ENCODE peak calls at places on chromosomes 6 and 20, in four cellular contexts. O, Q, L and A are unnamed samples.
A peak's percentile ranks its signal among the peaks of the same experiment; 100 is the strongest.

GRCh38 chr6:35140991-35141720 is at the start of gene TCP11:
- DNase-seq in O (peak; percentile 28), Q (no peak), L (no peak), A (no peak)

GRCh38 chr6:439681-440167 is 48.2 kb downstream of the IRF4 start:
- DNase-seq in O (no peak), Q (no peak), L (no peak), A (no peak)

GRCh38 chr6:136470044-136470443 is 80.2 kb downstream of the MAP7 start:
- DNase-seq in O (no peak), Q (no peak), L (no peak), A (no peak)

GRCh38 chr6:122651604-122652003 is 41.4 kb downstream of the PKIB start:
- DNase-seq in O (no peak), Q (no peak), L (no peak), A (no peak)

GRCh38 chr6:127131275-127131674 is 12.8 kb downstream of the RSPO3 start:
- DNase-seq in O (no peak), Q (no peak), L (no peak), A (no peak)

GRCh38 chr6:25456249-25456648 is 177.1 kb downstream of the CARMIL1 start:
- DNase-seq in O (no peak), Q (no peak), L (no peak), A (no peak)

GRCh38 chr6:136600818-136601217 is 50.6 kb upstream of the MAP7 start:
- DNase-seq in O (no peak), Q (no peak), L (no peak), A (no peak)

GRCh38 chr6:129701721-129702455 is 8.1 kb downstream of the ARHGAP18 start:
- DNase-seq in O (no peak), Q (no peak), L (no peak), A (no peak)

GRCh38 chr6:73144516-73144915 is 80.8 kb downstream of the KHDC1L start:
- DNase-seq in O (no peak), Q (no peak), L (no peak), A (no peak)

GRCh38 chr20:37897008-37897548 is 5.8 kb upstream of the VSTM2L start:
- DNase-seq in O (peak; percentile 23), Q (no peak), L (no peak), A (no peak)

GRCh38 chr6:40909811-40910210 is 129.2 kb downstream of the UNC5CL start:
- DNase-seq in O (no peak), Q (no peak), L (no peak), A (no peak)

GRCh38 chr6:48111143-48111506 is at the start of gene PTCHD4:
- DNase-seq in O (peak; percentile 20), Q (no peak), L (no peak), A (no peak)

GRCh38 chr6:38320817-38321216 is 318.9 kb downstream of the BTBD9 start:
- DNase-seq in O (no peak), Q (no peak), L (no peak), A (peak; percentile 30)

GRCh38 chr6:4608361-4609115 is 167.7 kb upstream of the CDYL start:
- DNase-seq in O (no peak), Q (no peak), L (no peak), A (no peak)

GRCh38 chr6:14276667-14277404 is 159.3 kb downstream of the CD83 start:
- DNase-seq in O (no peak), Q (no peak), L (no peak), A (peak; percentile 35)

GRCh38 chr6:78701407-78701806 is 165.9 kb upstream of the IRAK1BP1 start:
- DNase-seq in O (no peak), Q (no peak), L (peak; percentile 17), A (no peak)

GRCh38 chr20:2794202-2794748 is 6.2 kb downstream of the CPXM1 start:
- DNase-seq in O (no peak), Q (no peak), L (no peak), A (no peak)

GRCh38 chr20:402898-403581 is 5.1 kb upstream of the RBCK1 start:
- DNase-seq in O (no peak), Q (no peak), L (no peak), A (no peak)

GRCh38 chr6:20173833-20174796 is 38.2 kb downstream of the MBOAT1 start:
- DNase-seq in O (no peak), Q (no peak), L (no peak), A (no peak)